ENCODE peak calls at places on chromosomes 6 and 20, in ten cellular contexts. One of them, this sample, is unnamed.

GRCh38 chr20:33539129-33539528 is 49.2 kb downstream of the CBFA2T2 start:
- DNase-seq in astrocyte: peak
- DNase-seq in effector memory CD4-positive, alpha-beta T cell: no peak
- DNase-seq in small intestine: no peak
- DNase-seq in right lobe of liver: no peak
- DNase-seq in fibroblast of lung: peak
- DNase-seq in right cardiac atrium: no peak
- DNase-seq in heart left ventricle: no peak
- DNase-seq in cardiac muscle cell: peak
- DNase-seq in body of pancreas: no peak
- DNase-seq in this sample: no peak

GRCh38 chr6:79033279-79033678 is 44.8 kb downstream of the PHIP start:
- DNase-seq in right cardiac atrium: no peak
- DNase-seq in astrocyte: no peak
- DNase-seq in heart left ventricle: no peak
- DNase-seq in small intestine: no peak
- DNase-seq in fibroblast of lung: no peak
- DNase-seq in cardiac muscle cell: no peak
- DNase-seq in effector memory CD4-positive, alpha-beta T cell: no peak
- DNase-seq in right lobe of liver: no peak
- DNase-seq in body of pancreas: no peak
- DNase-seq in this sample: no peak

GRCh38 chr6:87822011-87822410 is 120.0 kb upstream of the AKIRIN2 start:
- DNase-seq in small intestine: no peak
- DNase-seq in heart left ventricle: no peak
- DNase-seq in body of pancreas: no peak
- DNase-seq in right lobe of liver: no peak
- DNase-seq in right cardiac atrium: no peak
- DNase-seq in fibroblast of lung: no peak
- DNase-seq in cardiac muscle cell: no peak
- DNase-seq in astrocyte: peak
- DNase-seq in effector memory CD4-positive, alpha-beta T cell: no peak
- DNase-seq in this sample: no peak

GRCh38 chr6:122947355-122947754 is 48.7 kb upstream of the CLVS2 start:
- DNase-seq in right lobe of liver: no peak
- DNase-seq in cardiac muscle cell: no peak
- DNase-seq in astrocyte: no peak
- DNase-seq in small intestine: peak
- DNase-seq in fibroblast of lung: no peak
- DNase-seq in effector memory CD4-positive, alpha-beta T cell: no peak
- DNase-seq in heart left ventricle: no peak
- DNase-seq in right cardiac atrium: no peak
- DNase-seq in body of pancreas: no peak
- DNase-seq in this sample: no peak

GRCh38 chr20:3102575-3103368 is 18.2 kb upstream of the AVP start:
- DNase-seq in heart left ventricle: no peak
- DNase-seq in cardiac muscle cell: no peak
- DNase-seq in small intestine: no peak
- DNase-seq in right lobe of liver: no peak
- DNase-seq in effector memory CD4-positive, alpha-beta T cell: no peak
- DNase-seq in body of pancreas: no peak
- DNase-seq in fibroblast of lung: no peak
- DNase-seq in astrocyte: no peak
- DNase-seq in right cardiac atrium: peak
- DNase-seq in this sample: no peak

GRCh38 chr20:44642203-44643153 is 9.0 kb downstream of the ADA start:
- DNase-seq in body of pancreas: peak
- DNase-seq in effector memory CD4-positive, alpha-beta T cell: peak
- DNase-seq in right lobe of liver: peak
- DNase-seq in right cardiac atrium: peak
- DNase-seq in fibroblast of lung: peak
- DNase-seq in cardiac muscle cell: peak
- DNase-seq in heart left ventricle: peak
- DNase-seq in astrocyte: peak
- DNase-seq in small intestine: peak
- DNase-seq in this sample: peak

GRCh38 chr20:64161595-64162238 is 2.5 kb upstream of the MYT1 start:
- DNase-seq in right lobe of liver: no peak
- DNase-seq in right cardiac atrium: peak
- DNase-seq in cardiac muscle cell: peak
- DNase-seq in astrocyte: peak
- DNase-seq in effector memory CD4-positive, alpha-beta T cell: no peak
- DNase-seq in small intestine: peak
- DNase-seq in body of pancreas: peak
- DNase-seq in fibroblast of lung: peak
- DNase-seq in heart left ventricle: peak
- DNase-seq in this sample: peak

GRCh38 chr6:17485181-17485580 is 91.8 kb downstream of the CAP2 start:
- DNase-seq in body of pancreas: no peak
- DNase-seq in effector memory CD4-positive, alpha-beta T cell: no peak
- DNase-seq in astrocyte: no peak
- DNase-seq in right cardiac atrium: no peak
- DNase-seq in small intestine: no peak
- DNase-seq in fibroblast of lung: no peak
- DNase-seq in heart left ventricle: no peak
- DNase-seq in right lobe of liver: no peak
- DNase-seq in cardiac muscle cell: no peak
- DNase-seq in this sample: no peak

DNA sequence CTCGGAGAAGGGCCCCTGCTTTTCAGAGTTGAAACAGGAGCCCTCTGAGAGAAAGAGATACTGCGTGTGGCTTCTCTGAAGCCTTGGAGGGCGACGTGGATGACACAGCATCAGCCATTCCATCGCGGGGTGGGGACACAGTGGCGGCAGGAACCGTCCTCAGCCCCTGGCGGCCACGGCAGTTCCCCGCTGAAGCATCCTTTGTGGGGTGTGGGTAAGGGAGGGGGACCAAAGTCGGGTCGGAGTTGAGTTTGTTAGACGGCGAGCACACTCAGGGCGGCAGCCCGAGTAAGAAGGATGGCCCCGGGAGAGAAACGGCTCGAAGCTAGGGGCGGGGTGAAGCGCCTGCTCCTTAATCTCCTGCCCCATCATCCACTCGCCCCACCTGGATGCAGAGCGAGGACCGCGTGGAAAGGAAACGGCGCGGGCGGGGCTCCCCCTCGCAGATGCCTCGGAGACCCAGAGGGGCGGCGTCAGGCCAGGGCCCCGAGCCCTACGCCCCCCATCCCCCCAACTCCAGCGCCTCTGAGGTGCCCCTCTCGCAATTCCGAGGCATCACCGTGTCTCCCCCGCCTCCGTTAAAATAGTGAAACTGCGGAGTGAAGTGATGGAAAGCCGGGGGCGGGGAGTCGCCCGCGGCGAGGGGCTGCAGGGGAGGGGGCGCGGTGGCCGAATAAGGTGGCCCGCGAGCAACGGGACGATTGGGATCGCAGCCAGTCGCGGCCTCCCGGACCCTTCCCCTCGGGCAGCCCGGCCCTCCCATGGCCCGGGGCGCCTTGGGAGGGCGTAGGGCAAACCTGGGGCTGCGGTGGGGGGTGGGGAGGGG is 796 bp upstream of the RREB1 start:
- DNase-seq in astrocyte: no peak
- DNase-seq in cardiac muscle cell: no peak
- DNase-seq in fibroblast of lung: no peak
- DNase-seq in small intestine: peak
- DNase-seq in heart left ventricle: peak
- DNase-seq in right lobe of liver: peak
- DNase-seq in right cardiac atrium: peak
- DNase-seq in effector memory CD4-positive, alpha-beta T cell: peak
- DNase-seq in body of pancreas: peak
- DNase-seq in this sample: peak
- H3K27ac ChIP-seq in astrocyte: peak
- H3K27ac ChIP-seq in cardiac muscle cell: peak
- H3K27ac ChIP-seq in fibroblast of lung: peak
- H3K27ac ChIP-seq in small intestine: peak
- H3K27ac ChIP-seq in heart left ventricle: peak
- H3K27ac ChIP-seq in right lobe of liver: peak
- H3K27ac ChIP-seq in right cardiac atrium: peak
- H3K27ac ChIP-seq in effector memory CD4-positive, alpha-beta T cell: peak
- H3K27ac ChIP-seq in body of pancreas: peak
- H3K27ac ChIP-seq in this sample: peak

DNA sequence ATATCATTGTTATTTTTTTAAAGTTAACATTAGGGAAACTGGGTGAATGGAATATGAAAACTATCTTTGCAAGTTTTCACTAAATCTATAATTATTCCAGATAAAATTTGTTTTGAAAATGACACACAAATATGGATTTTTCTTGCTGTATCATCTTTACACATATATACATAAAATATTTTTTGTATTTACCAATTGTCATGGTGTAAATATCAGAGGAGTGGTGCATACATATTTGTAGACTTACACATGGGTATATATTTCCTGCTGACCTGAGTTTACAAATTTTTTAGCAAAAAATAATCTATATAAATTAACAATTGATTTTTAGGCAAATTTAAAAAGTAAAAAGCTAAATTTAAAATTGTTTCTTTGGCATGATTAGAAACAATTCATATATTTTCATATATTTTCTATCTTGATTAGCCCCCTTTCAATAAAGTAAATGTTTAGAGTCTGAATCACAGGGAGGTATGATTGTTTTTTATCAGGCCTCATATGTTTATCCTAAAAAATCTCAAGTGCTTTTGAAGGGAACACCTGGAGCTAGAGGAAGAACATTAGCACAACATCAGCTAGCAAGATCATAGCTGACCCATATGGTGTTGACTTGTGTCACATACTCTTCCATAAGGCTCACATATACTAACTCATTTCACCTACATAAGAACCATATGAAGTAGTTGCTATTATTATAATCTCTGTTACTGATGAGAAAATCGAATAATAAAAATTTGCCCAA is 671.8 kb upstream of the GJE1 start:
- DNase-seq in effector memory CD4-positive, alpha-beta T cell: no peak
- DNase-seq in fibroblast of lung: no peak
- DNase-seq in body of pancreas: no peak
- DNase-seq in heart left ventricle: no peak
- DNase-seq in right cardiac atrium: no peak
- DNase-seq in cardiac muscle cell: no peak
- DNase-seq in right lobe of liver: no peak
- DNase-seq in astrocyte: no peak
- DNase-seq in small intestine: no peak
- DNase-seq in this sample: no peak
- H3K27ac ChIP-seq in effector memory CD4-positive, alpha-beta T cell: no peak
- H3K27ac ChIP-seq in fibroblast of lung: no peak
- H3K27ac ChIP-seq in body of pancreas: no peak
- H3K27ac ChIP-seq in heart left ventricle: no peak
- H3K27ac ChIP-seq in right cardiac atrium: no peak
- H3K27ac ChIP-seq in cardiac muscle cell: no peak
- H3K27ac ChIP-seq in right lobe of liver: no peak
- H3K27ac ChIP-seq in astrocyte: no peak
- H3K27ac ChIP-seq in small intestine: no peak
- H3K27ac ChIP-seq in this sample: no peak

GRCh38 chr6:33195304-33196022 is 3.2 kb upstream of the COL11A2 start:
- DNase-seq in effector memory CD4-positive, alpha-beta T cell: no peak
- DNase-seq in body of pancreas: no peak
- DNase-seq in small intestine: no peak
- DNase-seq in cardiac muscle cell: no peak
- DNase-seq in right cardiac atrium: peak
- DNase-seq in heart left ventricle: no peak
- DNase-seq in astrocyte: no peak
- DNase-seq in fibroblast of lung: no peak
- DNase-seq in right lobe of liver: peak
- DNase-seq in this sample: no peak

GRCh38 chr6:33193619-33194018 is 1.4 kb upstream of the COL11A2 start:
- DNase-seq in body of pancreas: no peak
- DNase-seq in right cardiac atrium: no peak
- DNase-seq in effector memory CD4-positive, alpha-beta T cell: no peak
- DNase-seq in small intestine: no peak
- DNase-seq in right lobe of liver: peak
- DNase-seq in fibroblast of lung: no peak
- DNase-seq in cardiac muscle cell: no peak
- DNase-seq in astrocyte: no peak
- DNase-seq in heart left ventricle: no peak
- DNase-seq in this sample: no peak

GRCh38 chr6:33192105-33192646 is at the start of gene COL11A2:
- DNase-seq in fibroblast of lung: no peak
- DNase-seq in effector memory CD4-positive, alpha-beta T cell: no peak
- DNase-seq in heart left ventricle: no peak
- DNase-seq in right cardiac atrium: peak
- DNase-seq in body of pancreas: no peak
- DNase-seq in right lobe of liver: peak
- DNase-seq in astrocyte: no peak
- DNase-seq in cardiac muscle cell: no peak
- DNase-seq in small intestine: no peak
- DNase-seq in this sample: no peak

GRCh38 chr6:33192671-33193602 is 670 bp upstream of the COL11A2 start:
- DNase-seq in heart left ventricle: peak
- DNase-seq in cardiac muscle cell: peak
- DNase-seq in fibroblast of lung: no peak
- DNase-seq in astrocyte: no peak
- DNase-seq in right cardiac atrium: peak
- DNase-seq in small intestine: no peak
- DNase-seq in body of pancreas: no peak
- DNase-seq in right lobe of liver: peak
- DNase-seq in effector memory CD4-positive, alpha-beta T cell: no peak
- DNase-seq in this sample: peak

DNA sequence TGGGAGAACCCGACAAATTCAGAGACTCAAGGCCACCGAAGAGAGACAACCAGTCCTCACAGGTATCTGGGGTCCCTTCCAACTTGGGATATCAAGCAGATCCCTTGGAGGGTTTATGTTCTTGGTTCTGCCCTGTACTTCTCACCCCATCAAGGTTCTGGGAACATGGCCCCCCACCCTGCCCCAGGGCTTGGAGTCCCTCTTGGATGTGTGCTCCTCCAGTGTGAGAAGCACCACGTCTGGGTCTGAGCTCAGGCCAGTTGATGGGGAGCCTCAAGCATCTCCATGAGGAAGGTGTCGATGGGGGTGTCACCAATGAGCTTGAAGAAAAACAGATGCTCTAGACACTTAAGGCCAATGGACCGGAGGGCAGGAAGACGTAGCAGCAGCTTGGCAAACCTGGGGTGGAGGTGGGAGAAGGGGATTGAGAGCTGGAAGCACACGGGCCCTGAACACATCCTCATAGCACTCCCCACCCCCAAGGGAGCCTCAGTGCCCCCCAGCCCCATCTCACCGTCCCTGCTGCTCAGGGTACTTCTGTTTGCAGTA is 2.2 kb upstream of the COL11A2 start:
- DNase-seq in small intestine: no peak
- DNase-seq in heart left ventricle: no peak
- DNase-seq in astrocyte: no peak
- DNase-seq in right lobe of liver: peak
- DNase-seq in effector memory CD4-positive, alpha-beta T cell: no peak
- DNase-seq in body of pancreas: no peak
- DNase-seq in fibroblast of lung: no peak
- DNase-seq in right cardiac atrium: peak
- DNase-seq in cardiac muscle cell: no peak
- DNase-seq in this sample: no peak
- H3K27ac ChIP-seq in small intestine: no peak
- H3K27ac ChIP-seq in heart left ventricle: no peak
- H3K27ac ChIP-seq in astrocyte: no peak
- H3K27ac ChIP-seq in right lobe of liver: no peak
- H3K27ac ChIP-seq in effector memory CD4-positive, alpha-beta T cell: no peak
- H3K27ac ChIP-seq in body of pancreas: no peak
- H3K27ac ChIP-seq in fibroblast of lung: no peak
- H3K27ac ChIP-seq in right cardiac atrium: no peak
- H3K27ac ChIP-seq in cardiac muscle cell: no peak
- H3K27ac ChIP-seq in this sample: no peak

DNA sequence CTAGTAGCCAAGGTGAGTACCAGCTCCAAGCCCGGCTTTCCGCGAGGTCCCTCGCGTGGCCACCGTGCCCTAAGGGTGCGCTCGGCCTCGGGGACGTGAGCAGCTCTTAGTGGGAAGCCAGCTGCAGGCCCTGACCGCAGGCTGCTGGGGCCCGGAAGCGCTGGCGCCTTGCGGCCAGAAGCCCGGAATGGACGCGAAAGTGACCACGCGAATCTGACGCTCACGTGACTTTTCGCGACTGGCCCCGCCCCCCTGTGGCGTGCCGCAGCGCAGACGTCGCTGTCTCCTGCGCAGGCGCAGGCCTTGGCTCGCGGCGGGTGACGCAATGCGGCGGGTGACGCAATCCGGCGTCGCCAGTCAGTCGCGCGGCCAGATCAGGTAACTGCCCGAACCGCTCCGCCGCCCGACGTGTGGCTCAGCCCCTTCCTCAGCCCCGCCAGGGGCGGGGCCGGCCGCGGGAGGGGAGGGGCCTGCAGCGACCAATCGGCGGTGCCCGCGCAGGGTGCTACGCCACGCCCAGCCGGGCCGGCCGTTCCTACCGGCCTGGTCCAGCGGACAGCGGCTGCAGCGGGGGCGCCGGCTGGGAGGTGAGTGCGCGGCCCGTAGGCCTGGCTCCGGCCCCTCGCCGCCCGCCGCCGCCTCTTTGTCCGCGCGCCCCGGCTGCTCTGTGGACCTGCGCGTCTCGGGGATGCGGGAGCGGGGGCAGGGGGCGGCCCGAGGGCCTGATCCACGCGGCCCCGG is at the start of gene GZF1:
- DNase-seq in astrocyte: peak
- DNase-seq in small intestine: peak
- DNase-seq in right lobe of liver: peak
- DNase-seq in heart left ventricle: peak
- DNase-seq in fibroblast of lung: peak
- DNase-seq in body of pancreas: peak
- DNase-seq in right cardiac atrium: peak
- DNase-seq in effector memory CD4-positive, alpha-beta T cell: peak
- DNase-seq in cardiac muscle cell: peak
- DNase-seq in this sample: peak
- H3K27ac ChIP-seq in astrocyte: peak
- H3K27ac ChIP-seq in small intestine: peak
- H3K27ac ChIP-seq in right lobe of liver: peak
- H3K27ac ChIP-seq in heart left ventricle: peak
- H3K27ac ChIP-seq in fibroblast of lung: peak
- H3K27ac ChIP-seq in body of pancreas: peak
- H3K27ac ChIP-seq in right cardiac atrium: peak
- H3K27ac ChIP-seq in effector memory CD4-positive, alpha-beta T cell: peak
- H3K27ac ChIP-seq in cardiac muscle cell: peak
- H3K27ac ChIP-seq in this sample: peak